ENCODE peak calls at places on chromosomes 11 and 22, in five cellular contexts. G is GM03348, Y is SK-N-MC, K is esophagus squamous epithelium, Z is NCI-H510A treated with DMSO at 0.1 percent for 48 hours. V is an unnamed sample.

GRCh38 chr22:44391481-44392445 is 79.0 kb upstream of the SHISAL1 start:
- DNase-seq in Z (no peak), G (no peak), K (no peak), Y (no peak), V (peak)

GRCh38 chr11:112540261-112540660 is 279.6 kb upstream of the PLET1 start:
- DNase-seq in G (no peak), Z (no peak), Y (peak), K (no peak), V (no peak)

GRCh38 chr11:69419662-69420061 is 61.8 kb upstream of the LINC01488 start:
- DNase-seq in Z (no peak), Y (no peak), K (no peak), G (no peak), V (no peak)

GRCh38 chr11:25734592-25735211 is 597.2 kb upstream of the ANO3 start:
- DNase-seq in G (no peak), Z (no peak), Y (no peak), K (no peak), V (no peak)

GRCh38 chr11:119315139-119316016 is 1.6 kb downstream of the MCAM start:
- DNase-seq in Y (no peak), Z (peak), K (no peak), G (no peak), V (peak)

GRCh38 chr11:40877981-40878380 is 581.5 kb downstream of the LRRC4C start:
- DNase-seq in G (no peak), Y (no peak), K (no peak), Z (no peak), V (no peak)

GRCh38 chr11:71251761-71252433 is 480 bp downstream of the SHANK2 start:
- DNase-seq in K (no peak), G (peak), Z (no peak), Y (no peak), V (no peak)

GRCh38 chr11:7671807-7672206 is 1.5 kb downstream of the CYB5R2 start:
- DNase-seq in K (no peak), Y (no peak), G (no peak), Z (no peak), V (no peak)

GRCh38 chr11:92601048-92601447 is 368.4 kb upstream of the MTNR1B start:
- DNase-seq in Y (no peak), K (no peak), G (no peak), Z (no peak), V (no peak)

GRCh38 chr11:132077416-132077815 is 707.0 kb downstream of the NTM start:
- DNase-seq in Y (no peak), K (no peak), Z (no peak), G (no peak), V (no peak)

GRCh38 chr22:27420817-27421361 is 380.7 kb downstream of the MN1 start:
- DNase-seq in K (no peak), Z (no peak), G (peak), Y (no peak), V (peak)

GRCh38 chr11:95067828-95068244 is 1.1 kb downstream of the SRSF8 start:
- DNase-seq in K (no peak), G (peak), Y (no peak), Z (peak), V (peak)

GRCh38 chr22:26894766-26895485 is 237.5 kb downstream of the MIAT start:
- DNase-seq in G (peak), Y (no peak), Z (peak), K (no peak), V (no peak)

V was measured in sciatic nerve.